ENCODE peak calls at places on chromosomes 12 and 14, in four cellular contexts. One of them, this sample, is unnamed.

GRCh38 chr12:96493101-96493500 is 3.7 kb downstream of the CFAP54 start:
- DNase-seq in A673: no peak
- DNase-seq in RPMI7951: no peak
- DNase-seq in stimulated activated CD4-positive, alpha-beta T cell treated with anti-CD3 and anti-CD28 coated beads, Interleukin-15, amount 100 ng/mL, for 24 hours: no peak
- DNase-seq in this sample: no peak

GRCh38 chr12:96015672-96016071 is 19.5 kb upstream of the HAL start:
- DNase-seq in RPMI7951: peak
- DNase-seq in stimulated activated CD4-positive, alpha-beta T cell treated with anti-CD3 and anti-CD28 coated beads, Interleukin-15, amount 100 ng/mL, for 24 hours: peak
- DNase-seq in A673: peak
- DNase-seq in this sample: peak

GRCh38 chr14:101584049-101584859 is 23.0 kb downstream of the DIO3 start:
- DNase-seq in RPMI7951: peak
- DNase-seq in A673: peak
- DNase-seq in stimulated activated CD4-positive, alpha-beta T cell treated with anti-CD3 and anti-CD28 coated beads, Interleukin-15, amount 100 ng/mL, for 24 hours: no peak
- DNase-seq in this sample: peak

GRCh38 chr12:90174198-90174510 is 465.5 kb upstream of the ATP2B1 start:
- DNase-seq in RPMI7951: peak
- DNase-seq in A673: peak
- DNase-seq in stimulated activated CD4-positive, alpha-beta T cell treated with anti-CD3 and anti-CD28 coated beads, Interleukin-15, amount 100 ng/mL, for 24 hours: peak
- DNase-seq in this sample: peak

GRCh38 chr12:59887204-59887603 is 291.4 kb downstream of the SLC16A7 start:
- DNase-seq in stimulated activated CD4-positive, alpha-beta T cell treated with anti-CD3 and anti-CD28 coated beads, Interleukin-15, amount 100 ng/mL, for 24 hours: no peak
- DNase-seq in A673: no peak
- DNase-seq in RPMI7951: no peak
- DNase-seq in this sample: no peak

GRCh38 chr14:93977790-93978581 is 1.6 kb upstream of the ASB2 start:
- DNase-seq in A673: no peak
- DNase-seq in RPMI7951: peak
- DNase-seq in stimulated activated CD4-positive, alpha-beta T cell treated with anti-CD3 and anti-CD28 coated beads, Interleukin-15, amount 100 ng/mL, for 24 hours: peak
- DNase-seq in this sample: no peak

GRCh38 chr14:104687601-104688504 is 1.6 kb upstream of the INF2 start:
- DNase-seq in RPMI7951: peak
- DNase-seq in A673: no peak
- DNase-seq in stimulated activated CD4-positive, alpha-beta T cell treated with anti-CD3 and anti-CD28 coated beads, Interleukin-15, amount 100 ng/mL, for 24 hours: no peak
- DNase-seq in this sample: peak

GRCh38 chr14:101074124-101075024 is 170.9 kb upstream of the RTL1 start:
- DNase-seq in A673: no peak
- DNase-seq in stimulated activated CD4-positive, alpha-beta T cell treated with anti-CD3 and anti-CD28 coated beads, Interleukin-15, amount 100 ng/mL, for 24 hours: no peak
- DNase-seq in RPMI7951: no peak
- DNase-seq in this sample: no peak

GRCh38 chr14:84751745-84752144 is 778.2 kb upstream of the FLRT2 start:
- DNase-seq in stimulated activated CD4-positive, alpha-beta T cell treated with anti-CD3 and anti-CD28 coated beads, Interleukin-15, amount 100 ng/mL, for 24 hours: no peak
- DNase-seq in RPMI7951: no peak
- DNase-seq in A673: no peak
- DNase-seq in this sample: no peak

GRCh38 chr14:34700622-34701130 is 13.7 kb downstream of the CFL2 start:
- DNase-seq in RPMI7951: no peak
- DNase-seq in A673: no peak
- DNase-seq in stimulated activated CD4-positive, alpha-beta T cell treated with anti-CD3 and anti-CD28 coated beads, Interleukin-15, amount 100 ng/mL, for 24 hours: no peak
- DNase-seq in this sample: peak

GRCh38 chr12:30840715-30841114 is 85.8 kb upstream of the TSPAN11 start:
- DNase-seq in RPMI7951: no peak
- DNase-seq in A673: no peak
- DNase-seq in stimulated activated CD4-positive, alpha-beta T cell treated with anti-CD3 and anti-CD28 coated beads, Interleukin-15, amount 100 ng/mL, for 24 hours: no peak
- DNase-seq in this sample: peak

GRCh38 chr14:20498622-20499021 is 6.7 kb upstream of the RNASE10 start:
- DNase-seq in A673: no peak
- DNase-seq in stimulated activated CD4-positive, alpha-beta T cell treated with anti-CD3 and anti-CD28 coated beads, Interleukin-15, amount 100 ng/mL, for 24 hours: no peak
- DNase-seq in RPMI7951: no peak
- DNase-seq in this sample: peak

GRCh38 chr14:40252817-40253447 is 820.7 kb upstream of the FBXO33 start:
- DNase-seq in RPMI7951: no peak
- DNase-seq in stimulated activated CD4-positive, alpha-beta T cell treated with anti-CD3 and anti-CD28 coated beads, Interleukin-15, amount 100 ng/mL, for 24 hours: no peak
- DNase-seq in A673: peak
- DNase-seq in this sample: peak

GRCh38 chr12:29782285-29782820 is 1.4 kb downstream of the TMTC1 start:
- DNase-seq in A673: peak
- DNase-seq in RPMI7951: no peak
- DNase-seq in stimulated activated CD4-positive, alpha-beta T cell treated with anti-CD3 and anti-CD28 coated beads, Interleukin-15, amount 100 ng/mL, for 24 hours: peak
- DNase-seq in this sample: peak